ENCODE peak calls at places on chromosomes 13 and 19, in six cellular contexts. H is upper lobe of left lung, C is HepG2, J is K562, O is A549, P is GM12878. Y is an unnamed sample.
A peak's percentile ranks its signal among the peaks of the same experiment; 100 is the strongest.

GRCh38 chr13:28678809-28679208 is 19.9 kb downstream of the POMP start:
- ATAC-seq in P (no peak), O (no peak), J (no peak), H (no peak), C (no peak), Y (no peak)

GRCh38 chr19:2488942-2489731 is 13.2 kb downstream of the GADD45B start:
- ATAC-seq in O (peak; percentile 69), J (no peak), C (peak; percentile 48), P (peak; percentile 75), H (peak; percentile 70), Y (peak; percentile 76)

GRCh38 chr19:11102944-11103343 is 13.7 kb downstream of the LDLR start:
- ATAC-seq in P (no peak), H (no peak), J (no peak), C (peak; percentile 5), O (no peak), Y (no peak)

GRCh38 chr19:3178973-3179738 is 587 bp downstream of the S1PR4 start:
- ATAC-seq in C (peak; percentile 43), H (peak; percentile 32), J (no peak), O (no peak), P (peak; percentile 33), Y (no peak)

GRCh38 chr19:19186742-19187141 is 5.2 kb downstream of the BORCS8 start:
- ATAC-seq in J (no peak), H (no peak), C (no peak), O (no peak), P (no peak), Y (no peak)

GRCh38 chr19:53824134-53824611 is at the start of gene NLRP12:
- ATAC-seq in H (peak; percentile 91), C (peak; percentile 38), O (peak; percentile 37), P (no peak), J (peak; percentile 78), Y (peak; percentile 48)

GRCh38 chr19:40803857-40804782 is 5.1 kb downstream of the EGLN2 start:
- ATAC-seq in H (no peak), P (peak; percentile 66), C (peak; percentile 15), O (no peak), J (no peak), Y (no peak)

GRCh38 chr19:2110822-2111221 is 14.1 kb downstream of the IZUMO4 start:
- ATAC-seq in H (no peak), P (peak; percentile 34), C (no peak), O (no peak), J (no peak), Y (no peak)

GRCh38 chr13:80979035-80979641 is 638.2 kb upstream of the SPRY2 start:
- ATAC-seq in C (peak; percentile 83), J (peak; percentile 73), H (peak; percentile 85), O (peak; percentile 79), P (peak; percentile 85), Y (no peak)

GRCh38 chr19:50557009-50557613 is 11.1 kb downstream of the LRRC4B start:
- ATAC-seq in C (no peak), P (no peak), H (no peak), O (peak; percentile 16), J (peak; percentile 15), Y (no peak)

GRCh38 chr19:41872775-41873647 is 4.1 kb upstream of the CD79A start:
- ATAC-seq in P (peak; percentile 11), H (peak; percentile 50), J (peak; percentile 82), O (peak; percentile 79), C (peak; percentile 70), Y (peak; percentile 43)

GRCh38 chr13:75685239-75685697 is 49.1 kb downstream of the LMO7 start:
- ATAC-seq in J (no peak), C (peak; percentile 79), H (no peak), P (no peak), O (peak; percentile 76), Y (no peak)

GRCh38 chr13:82305588-82305987 is 1576.7 kb downstream of the SLITRK1 start:
- ATAC-seq in J (no peak), C (no peak), H (no peak), P (no peak), O (no peak), Y (no peak)

GRCh38 chr13:106118050-106118449 is 417.4 kb downstream of the EFNB2 start:
- ATAC-seq in C (no peak), O (no peak), J (no peak), H (no peak), P (no peak), Y (no peak)

GRCh38 chr19:28646629-28647028 is 566.3 kb downstream of the UQCRFS1 start:
- ATAC-seq in H (no peak), P (no peak), C (no peak), O (no peak), J (no peak), Y (no peak)

GRCh38 chr19:43776285-43776684 is 4.5 kb downstream of the KCNN4 start:
- ATAC-seq in P (peak; percentile 29), O (no peak), H (no peak), J (peak; percentile 2), C (no peak), Y (no peak)

GRCh38 chr13:106262886-106263285 is 272.6 kb downstream of the EFNB2 start:
- ATAC-seq in C (no peak), O (no peak), P (no peak), J (no peak), H (no peak), Y (no peak)

GRCh38 chr13:79724348-79725103 is 243.6 kb downstream of the NDFIP2 start:
- ATAC-seq in O (peak; percentile 97), H (no peak), C (peak; percentile 99), P (peak; percentile 27), J (no peak), Y (no peak)

GRCh38 chr13:97892717-97893116 is 60.8 kb upstream of the IPO5 start:
- ATAC-seq in O (no peak), C (no peak), H (no peak), P (no peak), J (no peak), Y (peak; percentile 37)

GRCh38 chr13:60691268-60691667 is 294.2 kb downstream of the TDRD3 start:
- ATAC-seq in H (no peak), O (no peak), C (no peak), J (no peak), P (peak; percentile 28), Y (no peak)

GRCh38 chr19:9043524-9043923 is 33.3 kb upstream of the MUC16 start:
- ATAC-seq in P (no peak), O (no peak), H (no peak), C (no peak), J (no peak), Y (no peak)

GRCh38 chr19:10430505-10431253 is 10.3 kb downstream of the PDE4A start:
- ATAC-seq in C (peak; percentile 79), J (peak; percentile 86), P (peak; percentile 44), O (peak; percentile 70), H (peak; percentile 85), Y (peak; percentile 89)

GRCh38 chr19:10321874-10322835 is 6.3 kb upstream of the FDX2 start:
- ATAC-seq in P (no peak), C (peak; percentile 7), O (peak; percentile 7), H (peak; percentile 7), J (no peak), Y (no peak)

DNA sequence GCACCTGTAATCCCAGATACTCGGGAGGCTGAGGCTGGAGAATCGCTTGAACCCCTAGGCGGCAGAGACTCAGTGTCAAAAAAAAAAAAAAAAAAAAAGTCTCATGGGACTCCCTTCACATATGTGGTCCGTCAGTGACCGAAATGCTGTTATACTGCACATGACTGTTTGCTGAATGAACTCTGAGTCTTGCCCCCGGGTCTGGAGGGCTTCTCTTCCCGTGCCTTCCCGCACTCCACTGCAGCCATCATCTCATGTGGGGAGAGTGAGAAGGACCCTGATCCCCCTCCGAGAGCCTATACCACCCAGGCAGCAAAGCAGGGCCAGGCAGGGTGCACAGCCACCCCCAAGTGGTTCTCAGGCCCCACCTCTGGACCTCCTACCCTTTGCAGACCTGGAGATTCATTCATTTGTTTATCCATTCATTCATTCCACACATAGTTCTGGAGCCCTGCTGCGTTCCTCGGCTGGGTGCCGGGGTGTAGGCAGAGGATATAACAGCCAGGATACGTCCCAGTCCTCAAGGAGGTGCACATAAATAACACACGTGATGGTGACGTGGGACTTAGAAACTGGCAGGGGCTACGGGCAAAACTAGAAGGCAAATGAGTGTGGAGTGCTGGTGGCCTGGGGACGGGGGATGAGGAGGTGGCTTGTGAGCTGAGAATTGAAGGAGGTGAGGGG is 14.2 kb downstream of the NDUFA11 start:
- ATAC-seq in J (no peak), P (no peak), C (no peak), O (no peak), H (no peak), Y (peak; percentile 78)
- TF ChIP-seq EP300 in J (no peak), P (no peak), C (no peak), O (no peak), H (no peak), Y (no peak)

GRCh38 chr13:111006508-111007031 is 91.7 kb upstream of the ANKRD10 start:
- ATAC-seq in O (no peak), J (peak; percentile 92), H (peak; percentile 96), P (no peak), C (no peak), Y (peak; percentile 95)

GRCh38 chr13:111004444-111004843 is 89.6 kb upstream of the ANKRD10 start:
- ATAC-seq in P (no peak), O (no peak), C (no peak), H (no peak), J (no peak), Y (no peak)

GRCh38 chr13:111005808-111006494 is 91.1 kb upstream of the ANKRD10 start:
- ATAC-seq in J (peak; percentile 39), O (no peak), H (peak; percentile 65), P (no peak), C (no peak), Y (peak; percentile 59)

GRCh38 chr13:111007209-111007608 is 92.3 kb upstream of the ANKRD10 start:
- ATAC-seq in C (no peak), H (no peak), O (no peak), P (peak; percentile 21), J (peak; percentile 70), Y (no peak)

DNA sequence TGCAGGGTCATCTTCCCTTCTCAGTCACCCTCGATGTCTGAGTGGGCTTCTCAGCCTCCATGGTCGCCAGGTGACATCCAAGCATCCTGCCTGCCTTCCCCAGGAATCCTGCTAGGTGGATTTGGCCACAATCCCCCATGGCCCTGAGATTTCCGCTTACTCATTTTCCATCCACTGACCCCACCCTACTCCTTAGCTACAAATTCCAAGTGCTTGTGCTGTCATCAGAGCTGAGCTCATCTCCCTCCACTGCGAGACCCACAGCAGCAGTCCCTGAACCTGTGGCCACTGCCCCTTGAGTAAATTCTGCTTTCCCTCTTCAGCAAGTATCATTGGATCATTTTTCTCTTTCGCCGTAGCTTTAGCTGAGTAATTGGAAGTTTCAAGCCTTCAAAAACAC is 90.5 kb upstream of the ANKRD10 start:
- ATAC-seq in O (peak; percentile 50), P (no peak), H (peak; percentile 82), J (peak; percentile 45), C (no peak), Y (no peak)
- H3K4me3 ChIP-seq in O (no peak overlapping the region), P (no peak overlapping the region), H (no peak overlapping the region), J (no peak overlapping the region), C (no peak overlapping the region), Y (no peak overlapping the region)

GRCh38 chr19:38852231-38853044 is 2.7 kb upstream of the HNRNPL start:
- ATAC-seq in O (peak; percentile 4), J (no peak), H (no peak), P (peak; percentile 0), C (no peak), Y (no peak)
- TF ChIP-seq CTCF in O (peak; percentile 17), J (no peak), H (no peak), P (no peak), C (peak; percentile 7), Y (no peak)

DNA sequence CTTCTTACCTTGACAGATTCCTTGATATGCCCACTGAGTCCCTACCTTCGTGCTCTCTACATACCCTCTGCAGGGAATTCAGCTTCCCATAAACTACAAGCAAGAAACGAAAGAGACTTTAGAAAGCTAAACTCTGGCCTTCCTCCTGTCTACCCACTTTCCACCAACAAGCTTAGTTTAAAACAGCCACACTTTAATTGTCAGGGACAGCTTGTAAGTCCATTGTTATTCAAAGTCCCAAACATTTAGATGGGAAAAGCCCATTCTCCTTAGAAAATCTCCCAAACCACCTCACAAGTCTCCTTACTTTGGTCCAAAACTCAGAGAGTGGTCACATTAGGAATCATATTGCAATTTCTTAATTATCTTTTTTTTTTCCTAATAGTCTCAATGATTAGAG is 2695.8 kb downstream of the PCDH9 start:
- ATAC-seq in C (no peak), J (no peak), O (no peak), P (no peak), H (no peak), Y (no peak)
- TF ChIP-seq EP300 in C (no peak), J (no peak), O (no peak), P (no peak), H (no peak), Y (no peak)

Y was measured in gastroesophageal sphincter.